ENCODE peak calls at places on chromosomes 5 and 9, in four cellular contexts. A is NCI-H2029 treated with DMSO at 0.1 percent for 48 hours, H is NCI-H1694 treated with DMSO at 0.1 percent for 48 hours, Z is left cardiac atrium. S is an unnamed sample.

GRCh38 chr9:116075191-116075590 is 78.4 kb upstream of the PAPPA start:
- DNase-seq in H (no peak), Z (no peak), A (no peak), S (no peak)

GRCh38 chr5:111783537-111783936 is 26.5 kb upstream of the NREP start:
- DNase-seq in H (no peak), Z (no peak), A (no peak), S (no peak)

GRCh38 chr9:37293664-37294524 is 128.6 kb upstream of the GRHPR start:
- DNase-seq in Z (no peak), H (peak; percentile 20), A (no peak), S (no peak)

GRCh38 chr9:134436926-134437325 is 110.7 kb downstream of the RXRA start:
- DNase-seq in H (peak; percentile 21), Z (no peak), A (no peak), S (no peak)

GRCh38 chr5:172403191-172403794 is 51.0 kb downstream of the SH3PXD2B start:
- DNase-seq in H (no peak), Z (peak; percentile 84), A (no peak), S (peak; percentile 28)

GRCh38 chr5:62506659-62507460 is 71.8 kb upstream of the LRRC70 start:
- DNase-seq in H (no peak), A (no peak), Z (no peak), S (no peak)

GRCh38 chr5:32061236-32061635 is 112.9 kb downstream of the GOLPH3 start:
- DNase-seq in H (no peak), A (no peak), Z (no peak), S (no peak)

GRCh38 chr5:1888541-1889251 is 6.0 kb upstream of the IRX4 start:
- DNase-seq in H (no peak), Z (no peak), A (no peak), S (no peak)

GRCh38 chr5:179201986-179202385 is 141.8 kb downstream of the ZNF354C start:
- DNase-seq in Z (no peak), H (no peak), A (no peak), S (no peak)

GRCh38 chr5:170627271-170627670 is 123.5 kb downstream of the KCNIP1 start:
- DNase-seq in Z (no peak), A (no peak), H (no peak), S (peak; percentile 34)

GRCh38 chr5:145976431-145977155 is 40.2 kb downstream of the SH3RF2 start:
- DNase-seq in Z (no peak), A (no peak), H (no peak), S (no peak)

GRCh38 chr5:40619406-40619805 is 60.3 kb upstream of the PTGER4 start:
- DNase-seq in H (no peak), A (no peak), Z (no peak), S (no peak)

GRCh38 chr9:78605029-78605930 is 308.4 kb downstream of the PSAT1 start:
- DNase-seq in A (no peak), H (no peak), Z (peak; percentile 18), S (no peak)

GRCh38 chr9:137893670-137894069 is 16.1 kb downstream of the CACNA1B start:
- DNase-seq in A (no peak), H (no peak), Z (no peak), S (no peak)

GRCh38 chr5:88660326-88660946 is 222.5 kb downstream of the MEF2C start:
- DNase-seq in H (no peak), Z (no peak), A (no peak), S (no peak)

GRCh38 chr5:27969157-27969556 is 930.8 kb upstream of the CDH9 start:
- DNase-seq in H (no peak), A (no peak), Z (no peak), S (no peak)

GRCh38 chr9:12658531-12659209 is 34.5 kb upstream of the TYRP1 start:
- DNase-seq in Z (no peak), H (no peak), A (no peak), S (no peak)

GRCh38 chr5:137146402-137146889 is 352.7 kb downstream of the SPOCK1 start:
- DNase-seq in A (no peak), H (no peak), Z (peak; percentile 56), S (no peak)

GRCh38 chr5:14256756-14257393 is 113.7 kb downstream of the TRIO start:
- DNase-seq in Z (no peak), H (no peak), A (no peak), S (no peak)

GRCh38 chr5:178069909-178070308 is 43.4 kb upstream of the N4BP3 start:
- DNase-seq in Z (no peak), A (no peak), H (peak; percentile 58), S (peak; percentile 60)

GRCh38 chr9:100411472-100412270 is 15.3 kb upstream of the MSANTD3 start:
- DNase-seq in Z (peak; percentile 94), H (peak; percentile 62), A (peak; percentile 98), S (peak; percentile 95)

GRCh38 chr5:19733612-19734495 is 254.1 kb downstream of the CDH18 start:
- DNase-seq in Z (no peak), A (no peak), H (no peak), S (no peak)

GRCh38 chr9:114735732-114736131 is 53.7 kb upstream of the TEX48 start:
- DNase-seq in Z (no peak), A (no peak), H (no peak), S (no peak)

GRCh38 chr5:149456597-149457392 is 77.7 kb upstream of the IL17B start:
- DNase-seq in A (no peak), H (no peak), Z (no peak), S (no peak)

GRCh38 chr5:151461312-151461711 is 13.9 kb downstream of the SLC36A1 start:
- DNase-seq in A (no peak), H (no peak), Z (no peak), S (no peak)

GRCh38 chr9:131995382-131995781 is 84.3 kb downstream of the MED27 start:
- DNase-seq in Z (no peak), A (no peak), H (no peak), S (no peak)

GRCh38 chr5:154480847-154481246 is 2.8 kb upstream of the HAND1 start:
- DNase-seq in Z (no peak), A (no peak), H (no peak), S (no peak)

GRCh38 chr5:116062352-116062751 is 22.5 kb upstream of the COMMD10 start:
- DNase-seq in Z (no peak), A (no peak), H (no peak), S (no peak)

GRCh38 chr9:137227057-137227852 is at the start of gene RNF224:
- DNase-seq in H (peak; percentile 42), A (peak; percentile 35), Z (peak; percentile 81), S (peak; percentile 75)

GRCh38 chr5:132001647-132002561 is 9.6 kb downstream of the ACSL6 start:
- DNase-seq in H (no peak), A (no peak), Z (peak; percentile 28), S (no peak)

GRCh38 chr9:14027114-14027812 is 286.7 kb downstream of the NFIB start:
- DNase-seq in H (no peak), Z (peak; percentile 76), A (peak; percentile 15), S (peak; percentile 45)

GRCh38 chr5:77863181-77863580 is 87.0 kb upstream of the TBCA start:
- DNase-seq in H (no peak), A (no peak), Z (no peak), S (no peak)

GRCh38 chr5:176609724-176610429 is at the start of gene GPRIN1:
- DNase-seq in A (no peak), H (no peak), Z (peak; percentile 58), S (peak; percentile 39)